ENCODE peak calls at places on chromosomes 4 and X, in five cellular contexts. H, P, V, M and D are unnamed samples.

GRCh38 chr4:1469596-1470392 is 63.6 kb upstream of the NKX1-1 start:
- DNase-seq in H (no peak), P (peak; percentile 5), V (peak; percentile 9), M (no peak), D (no peak)

GRCh38 chr4:7041851-7042696 is 1.1 kb upstream of the TADA2B start:
- DNase-seq in H (no peak), P (peak; percentile 58), V (no peak), M (peak; percentile 30), D (no peak)

GRCh38 chr4:41442818-41443217 is 95.1 kb upstream of the LIMCH1 start:
- DNase-seq in H (peak; percentile 68), P (no peak), V (no peak), M (no peak), D (no peak)

GRCh38 chrX:153179131-153179530 is at the start of gene MAGEA1:
- DNase-seq in H (no peak), P (no peak), V (no peak), M (no peak), D (no peak)

GRCh38 chr4:111630705-111631104 is 514.5 kb upstream of the FAM241A start:
- DNase-seq in H (no peak), P (no peak), V (peak; percentile 36), M (peak; percentile 48), D (no peak)

GRCh38 chrX:42797646-42798045 is 19.7 kb upstream of the PPP1R2C start:
- DNase-seq in H (no peak), P (no peak), V (no peak), M (no peak), D (no peak)

GRCh38 chr4:182918791-182919302 is 1.7 kb upstream of the DCTD start:
- DNase-seq in H (no peak), P (no peak), V (peak; percentile 16), M (no peak), D (no peak)

GRCh38 chr4:87913871-87914270 is 61.6 kb upstream of the SPP1 start:
- DNase-seq in H (no peak), P (no peak), V (no peak), M (no peak), D (no peak)

GRCh38 chr4:57078685-57079521 is 31.3 kb downstream of the IGFBP7 start:
- DNase-seq in H (peak; percentile 16), P (no peak), V (no peak), M (peak; percentile 92), D (no peak)

GRCh38 chrX:39728852-39729587 is 368.7 kb downstream of the BCOR start:
- DNase-seq in H (no peak), P (no peak), V (no peak), M (no peak), D (no peak)

GRCh38 chrX:16930392-16930791 is 16.1 kb upstream of the REPS2 start:
- DNase-seq in H (no peak), P (no peak), V (no peak), M (no peak), D (no peak)

GRCh38 chrX:11953615-11954014 is 184.7 kb upstream of the FRMPD4 start:
- DNase-seq in H (no peak), P (no peak), V (no peak), M (no peak), D (no peak)

GRCh38 chr4:177579649-177580048 is 137.4 kb upstream of the AGA start:
- DNase-seq in H (no peak), P (no peak), V (no peak), M (no peak), D (no peak)

GRCh38 chr4:140353836-140354235 is 19.6 kb upstream of the SCOC start:
- DNase-seq in H (no peak), P (no peak), V (no peak), M (no peak), D (peak; percentile 27)

GRCh38 chr4:143488684-143489083 is 24.8 kb upstream of the SMARCA5 start:
- DNase-seq in H (no peak), P (no peak), V (no peak), M (no peak), D (no peak)

GRCh38 chr4:28354874-28355273 is 1494.2 kb downstream of the STIM2 start:
- DNase-seq in H (no peak), P (no peak), V (no peak), M (no peak), D (no peak)

GRCh38 chrX:72713130-72713529 is 976 bp downstream of the PHKA1 start:
- DNase-seq in H (no peak), P (no peak), V (no peak), M (no peak), D (no peak)

GRCh38 chrX:149021164-149021563 is 483.9 kb downstream of the IDS start:
- DNase-seq in H (no peak), P (no peak), V (no peak), M (no peak), D (no peak)

GRCh38 chrX:20517565-20517964 is 250.9 kb upstream of the RPS6KA3 start:
- DNase-seq in H (no peak), P (no peak), V (no peak), M (no peak), D (no peak)

GRCh38 chr4:24794916-24795665 is at the start of gene SOD3:
- DNase-seq in H (no peak), P (peak; percentile 82), V (no peak), M (no peak), D (no peak)

GRCh38 chr4:62709618-62710252 is 1509.6 kb downstream of the ADGRL3 start:
- DNase-seq in H (peak; percentile 25), P (no peak), V (peak; percentile 68), M (peak; percentile 42), D (no peak)

GRCh38 chr4:169117591-169118081 is 107.6 kb upstream of the CBR4 start:
- DNase-seq in H (no peak), P (no peak), V (no peak), M (no peak), D (no peak)

GRCh38 chrX:12446342-12447075 is 308.2 kb downstream of the FRMPD4 start:
- DNase-seq in H (no peak), P (no peak), V (no peak), M (no peak), D (no peak)